ENCODE peak calls at places on chromosomes 16 and 17, in eight cellular contexts. J is H7, I is NCI-H1694 treated with DMSO at 0.1 percent for 48 hours, F is stomach, P is fibroblast of mammary gland, M is dorsolateral prefrontal cortex, S is GF-D8, V is AG09319. T is an unnamed sample.

GRCh38 chr16:71929048-71929447 is 33.7 kb downstream of the IST1 start:
- DNase-seq in J (no peak), I (no peak), F (no peak), P (peak; percentile 75), M (no peak), S (no peak), V (peak; percentile 28), T (peak; percentile 21)

GRCh38 chr17:75130632-75131277 is 787 bp downstream of the NT5C start:
- DNase-seq in J (peak; percentile 92), I (peak; percentile 45), F (peak; percentile 47), P (peak; percentile 52), M (no peak), S (no peak), V (no peak), T (no peak)

GRCh38 chr17:35605753-35606152 is 18.6 kb downstream of the AP2B1 start:
- DNase-seq in J (no peak), I (no peak), F (no peak), P (peak; percentile 76), M (no peak), S (no peak), V (no peak), T (no peak)

GRCh38 chr17:16440814-16441629 is 25.7 kb downstream of the TRPV2 start:
- DNase-seq in J (no peak), I (no peak), F (no peak), P (no peak), M (no peak), S (no peak), V (no peak), T (no peak)

GRCh38 chr16:278863-279366 is 1.5 kb upstream of the ARHGDIG start:
- DNase-seq in J (no peak), I (peak; percentile 3), F (peak; percentile 87), P (peak; percentile 22), M (no peak), S (peak; percentile 65), V (no peak), T (no peak)

GRCh38 chr17:45149037-45149668 is 878 bp downstream of the HEXIM1 start:
- DNase-seq in J (peak; percentile 95), I (peak; percentile 79), F (peak; percentile 80), P (peak; percentile 77), M (peak; percentile 76), S (peak; percentile 52), V (no peak), T (peak; percentile 71)

GRCh38 chr16:27481282-27481934 is 68.3 kb downstream of the GTF3C1 start:
- DNase-seq in J (no peak), I (no peak), F (no peak), P (no peak), M (no peak), S (no peak), V (no peak), T (no peak)

GRCh38 chr17:81460856-81461460 is 51.6 kb downstream of the ACTG1 start:
- DNase-seq in J (no peak), I (no peak), F (peak; percentile 84), P (no peak), M (no peak), S (no peak), V (no peak), T (no peak)

GRCh38 chr17:77829871-77830799 is 128.4 kb upstream of the TNRC6C start:
- DNase-seq in J (peak; percentile 60), I (no peak), F (no peak), P (peak; percentile 78), M (no peak), S (no peak), V (no peak), T (peak; percentile 92)

GRCh38 chr17:83099570-83100181 is 20.3 kb downstream of the METRNL start:
- DNase-seq in J (peak; percentile 85), I (no peak), F (peak; percentile 66), P (no peak), M (no peak), S (no peak), V (no peak), T (no peak)

GRCh38 chr17:50931003-50931878 is 65.1 kb upstream of the TOB1 start:
- DNase-seq in J (peak; percentile 92), I (peak; percentile 99), F (peak; percentile 92), P (peak; percentile 79), M (peak; percentile 93), S (peak; percentile 80), V (peak; percentile 55), T (peak; percentile 89)

GRCh38 chr16:55136356-55136755 is 187.6 kb upstream of the IRX6 start:
- DNase-seq in J (no peak), I (no peak), F (no peak), P (no peak), M (no peak), S (no peak), V (no peak), T (no peak)

T was measured in posterior cingulate gyrus.